ENCODE peak calls at places on chromosomes 1 and 21, in six cellular contexts. One of them, this sample, is unnamed.

GRCh38 chr21:41197582-41197981 is 29.6 kb downstream of the BACE2 start:
- ATAC-seq in HCT116: no peak
- ATAC-seq in upper lobe of left lung: no peak
- ATAC-seq in HepG2: no peak
- ATAC-seq in K562: no peak
- ATAC-seq in GM12878: no peak
- ATAC-seq in this sample: no peak

GRCh38 chr1:183129921-183130675 is 56.0 kb upstream of the LAMC2 start:
- ATAC-seq in HCT116: no peak
- ATAC-seq in upper lobe of left lung: peak; percentile 20
- ATAC-seq in HepG2: no peak
- ATAC-seq in K562: no peak
- ATAC-seq in GM12878: no peak
- ATAC-seq in this sample: peak; percentile 66

GRCh38 chr21:46180079-46180722 is 4.1 kb downstream of the SPATC1L start:
- ATAC-seq in HCT116: no peak
- ATAC-seq in upper lobe of left lung: no peak
- ATAC-seq in HepG2: no peak
- ATAC-seq in K562: peak; percentile 10
- ATAC-seq in GM12878: no peak
- ATAC-seq in this sample: no peak

GRCh38 chr1:210364479-210364878 is 35.8 kb downstream of the HHAT start:
- ATAC-seq in HCT116: no peak
- ATAC-seq in upper lobe of left lung: peak; percentile 60
- ATAC-seq in HepG2: no peak
- ATAC-seq in K562: no peak
- ATAC-seq in GM12878: no peak
- ATAC-seq in this sample: no peak

GRCh38 chr21:42983102-42983501 is 8.7 kb downstream of the PKNOX1 start:
- ATAC-seq in HCT116: no peak
- ATAC-seq in upper lobe of left lung: no peak
- ATAC-seq in HepG2: no peak
- ATAC-seq in K562: no peak
- ATAC-seq in GM12878: peak; percentile 75
- ATAC-seq in this sample: no peak

GRCh38 chr1:86419277-86419903 is 4.6 kb upstream of the CLCA2 start:
- ATAC-seq in HCT116: peak; percentile 92
- ATAC-seq in upper lobe of left lung: no peak
- ATAC-seq in HepG2: peak; percentile 65
- ATAC-seq in K562: peak; percentile 89
- ATAC-seq in GM12878: peak; percentile 90
- ATAC-seq in this sample: no peak

GRCh38 chr1:81149649-81150335 is 650.9 kb upstream of the ADGRL2 start:
- ATAC-seq in HCT116: no peak
- ATAC-seq in upper lobe of left lung: no peak
- ATAC-seq in HepG2: no peak
- ATAC-seq in K562: no peak
- ATAC-seq in GM12878: no peak
- ATAC-seq in this sample: no peak

GRCh38 chr1:11187458-11187857 is 1.7 kb upstream of the ANGPTL7 start:
- ATAC-seq in HCT116: no peak
- ATAC-seq in upper lobe of left lung: no peak
- ATAC-seq in HepG2: no peak
- ATAC-seq in K562: no peak
- ATAC-seq in GM12878: no peak
- ATAC-seq in this sample: no peak

GRCh38 chr1:68958957-68959356 is 462.1 kb upstream of the DEPDC1 start:
- ATAC-seq in HCT116: no peak
- ATAC-seq in upper lobe of left lung: no peak
- ATAC-seq in HepG2: no peak
- ATAC-seq in K562: no peak
- ATAC-seq in GM12878: no peak
- ATAC-seq in this sample: no peak

GRCh38 chr1:147479864-147480564 is 61.3 kb upstream of the BCL9 start:
- ATAC-seq in HCT116: no peak
- ATAC-seq in upper lobe of left lung: peak; percentile 30
- ATAC-seq in HepG2: peak; percentile 64
- ATAC-seq in K562: no peak
- ATAC-seq in GM12878: no peak
- ATAC-seq in this sample: no peak

GRCh38 chr1:34696230-34696629 is 58.6 kb upstream of the GJB5 start:
- ATAC-seq in HCT116: peak; percentile 87
- ATAC-seq in upper lobe of left lung: no peak
- ATAC-seq in HepG2: peak; percentile 29
- ATAC-seq in K562: peak; percentile 35
- ATAC-seq in GM12878: no peak
- ATAC-seq in this sample: no peak

GRCh38 chr1:164912290-164912689 is 353.3 kb downstream of the PBX1 start:
- ATAC-seq in HCT116: no peak
- ATAC-seq in upper lobe of left lung: no peak
- ATAC-seq in HepG2: no peak
- ATAC-seq in K562: no peak
- ATAC-seq in GM12878: no peak
- ATAC-seq in this sample: no peak

GRCh38 chr1:228766788-228767187 is 31.5 kb downstream of the RHOU start:
- ATAC-seq in HCT116: no peak
- ATAC-seq in upper lobe of left lung: no peak
- ATAC-seq in HepG2: no peak
- ATAC-seq in K562: no peak
- ATAC-seq in GM12878: no peak
- ATAC-seq in this sample: no peak

GRCh38 chr21:35333831-35334593 is 284.9 kb upstream of the RUNX1 start:
- ATAC-seq in HCT116: no peak
- ATAC-seq in upper lobe of left lung: peak; percentile 22
- ATAC-seq in HepG2: no peak
- ATAC-seq in K562: no peak
- ATAC-seq in GM12878: no peak
- ATAC-seq in this sample: no peak

GRCh38 chr21:33657124-33657842 is 15.0 kb downstream of the ITSN1 start:
- ATAC-seq in HCT116: no peak
- ATAC-seq in upper lobe of left lung: no peak
- ATAC-seq in HepG2: no peak
- ATAC-seq in K562: no peak
- ATAC-seq in GM12878: no peak
- ATAC-seq in this sample: no peak

GRCh38 chr1:76868154-76868882 is 1.0 kb downstream of the ST6GALNAC5 start:
- ATAC-seq in HCT116: no peak
- ATAC-seq in upper lobe of left lung: peak; percentile 78
- ATAC-seq in HepG2: peak; percentile 80
- ATAC-seq in K562: peak; percentile 80
- ATAC-seq in GM12878: peak; percentile 82
- ATAC-seq in this sample: peak; percentile 64

GRCh38 chr1:78536427-78536826 is 45.7 kb downstream of the PTGFR start:
- ATAC-seq in HCT116: no peak
- ATAC-seq in upper lobe of left lung: no peak
- ATAC-seq in HepG2: no peak
- ATAC-seq in K562: no peak
- ATAC-seq in GM12878: no peak
- ATAC-seq in this sample: no peak

GRCh38 chr1:231808990-231809389 is 182.4 kb downstream of the DISC1 start:
- ATAC-seq in HCT116: no peak
- ATAC-seq in upper lobe of left lung: no peak
- ATAC-seq in HepG2: no peak
- ATAC-seq in K562: peak; percentile 57
- ATAC-seq in GM12878: no peak
- ATAC-seq in this sample: peak; percentile 52

GRCh38 chr1:1425753-1426495 is 4.8 kb upstream of the ANKRD65 start:
- ATAC-seq in HCT116: peak; percentile 30
- ATAC-seq in upper lobe of left lung: no peak
- ATAC-seq in HepG2: peak; percentile 48
- ATAC-seq in K562: peak; percentile 47
- ATAC-seq in GM12878: peak; percentile 19
- ATAC-seq in this sample: no peak

GRCh38 chr1:26289158-26290059 is 9.5 kb downstream of the SH3BGRL3 start:
- ATAC-seq in HCT116: no peak
- ATAC-seq in upper lobe of left lung: peak; percentile 66
- ATAC-seq in HepG2: no peak
- ATAC-seq in K562: no peak
- ATAC-seq in GM12878: peak; percentile 60
- ATAC-seq in this sample: no peak

GRCh38 chr1:28578696-28579218 is 13.3 kb upstream of the RAB42 start:
- ATAC-seq in HCT116: no peak
- ATAC-seq in upper lobe of left lung: no peak
- ATAC-seq in HepG2: no peak
- ATAC-seq in K562: no peak
- ATAC-seq in GM12878: no peak
- ATAC-seq in this sample: no peak

GRCh38 chr1:28573564-28573963 is 18.5 kb upstream of the RAB42 start:
- ATAC-seq in HCT116: no peak
- ATAC-seq in upper lobe of left lung: no peak
- ATAC-seq in HepG2: no peak
- ATAC-seq in K562: no peak
- ATAC-seq in GM12878: no peak
- ATAC-seq in this sample: no peak

GRCh38 chr1:28577738-28578536 is 14.1 kb upstream of the RAB42 start:
- ATAC-seq in HCT116: peak; percentile 16
- ATAC-seq in upper lobe of left lung: no peak
- ATAC-seq in HepG2: no peak
- ATAC-seq in K562: no peak
- ATAC-seq in GM12878: no peak
- ATAC-seq in this sample: no peak

GRCh38 chr1:28579374-28579773 is 12.7 kb upstream of the RAB42 start:
- ATAC-seq in HCT116: no peak
- ATAC-seq in upper lobe of left lung: no peak
- ATAC-seq in HepG2: no peak
- ATAC-seq in K562: no peak
- ATAC-seq in GM12878: no peak
- ATAC-seq in this sample: no peak

DNA sequence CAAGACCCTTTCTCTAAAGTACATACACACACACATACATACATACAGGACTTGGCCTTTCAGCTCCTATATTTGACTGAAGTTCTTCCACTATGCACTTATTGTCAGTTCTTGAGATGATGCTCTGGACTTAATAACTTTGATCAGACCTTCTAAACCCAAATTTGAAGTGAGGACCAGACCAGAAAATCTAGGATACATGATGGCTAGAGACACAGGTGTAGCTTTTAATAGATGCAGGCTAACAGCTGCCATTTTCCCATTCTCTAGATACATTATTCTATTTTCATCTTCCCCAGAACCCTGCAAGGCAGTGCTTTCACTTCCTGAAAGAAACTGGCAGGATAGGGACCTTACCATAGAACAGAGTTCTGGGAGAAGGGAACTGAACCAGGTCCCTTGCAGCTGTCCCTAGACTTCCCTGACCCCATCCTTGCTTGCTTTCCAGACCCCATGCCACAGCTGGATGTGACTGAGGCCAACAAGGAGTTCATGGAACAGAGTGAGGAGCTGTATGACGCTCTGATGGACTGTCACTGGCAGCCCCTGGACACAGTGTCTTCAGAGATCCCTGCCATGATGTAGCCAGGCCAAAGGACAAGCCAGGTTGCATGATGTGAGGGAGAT is 14.9 kb upstream of the RAB42 start:
- ATAC-seq in HCT116: peak; percentile 39
- ATAC-seq in upper lobe of left lung: no peak
- ATAC-seq in HepG2: peak; percentile 19
- ATAC-seq in K562: peak; percentile 6
- ATAC-seq in GM12878: no peak
- ATAC-seq in this sample: no peak
- TF ChIP-seq POLR2A in HCT116: peak; percentile 72
- TF ChIP-seq POLR2A in upper lobe of left lung: no peak
- TF ChIP-seq POLR2A in HepG2: peak; percentile 74
- TF ChIP-seq POLR2A in K562: peak; percentile 79
- TF ChIP-seq POLR2A in GM12878: peak; percentile 63
- TF ChIP-seq POLR2A in this sample: no peak

GRCh38 chr1:114669562-114670082 is at the start of gene DENND2C:
- ATAC-seq in HCT116: peak; percentile 69
- ATAC-seq in upper lobe of left lung: peak; percentile 72
- ATAC-seq in HepG2: peak; percentile 74
- ATAC-seq in K562: peak; percentile 82
- ATAC-seq in GM12878: peak; percentile 75
- ATAC-seq in this sample: peak; percentile 77
- TF ChIP-seq POLR2AphosphoS5 in HCT116: peak; percentile 82
- TF ChIP-seq POLR2AphosphoS5 in upper lobe of left lung: no peak
- TF ChIP-seq POLR2AphosphoS5 in HepG2: no peak
- TF ChIP-seq POLR2AphosphoS5 in K562: no peak
- TF ChIP-seq POLR2AphosphoS5 in GM12878: no peak
- TF ChIP-seq POLR2AphosphoS5 in this sample: no peak

GRCh38 chr1:19922015-19922688 is 1.3 kb downstream of the PLA2G2E start:
- ATAC-seq in HCT116: no peak
- ATAC-seq in upper lobe of left lung: no peak
- ATAC-seq in HepG2: no peak
- ATAC-seq in K562: no peak
- ATAC-seq in GM12878: no peak
- ATAC-seq in this sample: no peak

GRCh38 chr1:19925342-19926070 is 2.1 kb upstream of the PLA2G2E start:
- ATAC-seq in HCT116: peak; percentile 81
- ATAC-seq in upper lobe of left lung: no peak
- ATAC-seq in HepG2: peak; percentile 69
- ATAC-seq in K562: no peak
- ATAC-seq in GM12878: no peak
- ATAC-seq in this sample: no peak

GRCh38 chr1:19921310-19921709 is 2.1 kb downstream of the PLA2G2E start:
- ATAC-seq in HCT116: no peak
- ATAC-seq in upper lobe of left lung: no peak
- ATAC-seq in HepG2: no peak
- ATAC-seq in K562: no peak
- ATAC-seq in GM12878: no peak
- ATAC-seq in this sample: no peak

GRCh38 chr1:19923953-19924346 is 533 bp upstream of the PLA2G2E start:
- ATAC-seq in HCT116: no peak
- ATAC-seq in upper lobe of left lung: no peak
- ATAC-seq in HepG2: peak; percentile 46
- ATAC-seq in K562: no peak
- ATAC-seq in GM12878: no peak
- ATAC-seq in this sample: no peak

GRCh38 chr1:19923137-19923952 is at the start of gene PLA2G2E:
- ATAC-seq in HCT116: no peak
- ATAC-seq in upper lobe of left lung: no peak
- ATAC-seq in HepG2: peak; percentile 8
- ATAC-seq in K562: no peak
- ATAC-seq in GM12878: no peak
- ATAC-seq in this sample: no peak
- H3K4me1 ChIP-seq in HCT116: peaks cover 27% of the 10 kb centered on the region
- H3K4me1 ChIP-seq in upper lobe of left lung: no peaks in the 10 kb centered on the region
- H3K4me1 ChIP-seq in HepG2: peaks cover 87% of the 10 kb centered on the region
- H3K4me1 ChIP-seq in K562: peaks cover 8% of the 10 kb centered on the region
- H3K4me1 ChIP-seq in GM12878: no peaks in the 10 kb centered on the region
- H3K4me1 ChIP-seq in this sample: peaks cover 3% of the 10 kb centered on the region

GRCh38 chr1:23177031-23177430 is 8.4 kb upstream of the LUZP1 start:
- ATAC-seq in HCT116: no peak
- ATAC-seq in upper lobe of left lung: no peak
- ATAC-seq in HepG2: peak; percentile 14
- ATAC-seq in K562: no peak
- ATAC-seq in GM12878: no peak
- ATAC-seq in this sample: no peak

GRCh38 chr1:23178931-23179330 is 10.3 kb upstream of the LUZP1 start:
- ATAC-seq in HCT116: peak; percentile 48
- ATAC-seq in upper lobe of left lung: no peak
- ATAC-seq in HepG2: peak; percentile 61
- ATAC-seq in K562: peak; percentile 36
- ATAC-seq in GM12878: peak; percentile 41
- ATAC-seq in this sample: no peak

GRCh38 chr1:23174383-23175110 is 5.9 kb upstream of the LUZP1 start:
- ATAC-seq in HCT116: no peak
- ATAC-seq in upper lobe of left lung: no peak
- ATAC-seq in HepG2: no peak
- ATAC-seq in K562: no peak
- ATAC-seq in GM12878: no peak
- ATAC-seq in this sample: no peak

GRCh38 chr1:23178414-23178813 is 9.8 kb upstream of the LUZP1 start:
- ATAC-seq in HCT116: no peak
- ATAC-seq in upper lobe of left lung: no peak
- ATAC-seq in HepG2: no peak
- ATAC-seq in K562: peak; percentile 22
- ATAC-seq in GM12878: no peak
- ATAC-seq in this sample: no peak

GRCh38 chr1:23177438-23178380 is 9.1 kb upstream of the LUZP1 start:
- ATAC-seq in HCT116: peak; percentile 81
- ATAC-seq in upper lobe of left lung: peak; percentile 82
- ATAC-seq in HepG2: peak; percentile 90
- ATAC-seq in K562: peak; percentile 92
- ATAC-seq in GM12878: peak; percentile 94
- ATAC-seq in this sample: peak; percentile 94
- TF ChIP-seq POLR2A in HCT116: no peak
- TF ChIP-seq POLR2A in upper lobe of left lung: no peak
- TF ChIP-seq POLR2A in HepG2: no peak
- TF ChIP-seq POLR2A in K562: no peak
- TF ChIP-seq POLR2A in GM12878: peak; percentile 50
- TF ChIP-seq POLR2A in this sample: peak; percentile 47